ENCODE peak calls at places on chromosomes 3 and 15, in six cellular contexts. S, K, X, U, D and I are unnamed samples. For H3K36me3, the result is how much of the 10 kb centered on the place peaks cover.

GRCh38 chr3:66386925-66387650 is 113.7 kb downstream of the LRIG1 start:
- DNase-seq in S (peak), K (no peak), X (no peak), U (no peak), D (no peak), I (no peak)

GRCh38 chr3:123075359-123075758 is 8.5 kb downstream of the PDIA5 start:
- DNase-seq in S (no peak), K (no peak), X (no peak), U (no peak), D (peak), I (no peak)

GRCh38 chr15:85570331-85570730 is 189.9 kb downstream of the AKAP13 start:
- DNase-seq in S (no peak), K (no peak), X (no peak), U (no peak), D (no peak), I (no peak)

GRCh38 chr3:62601238-62601856 is 228.0 kb upstream of the FEZF2 start:
- DNase-seq in S (no peak), K (no peak), X (no peak), U (no peak), D (peak), I (no peak)

GRCh38 chr3:73475717-73476116 is 149.0 kb downstream of the PDZRN3 start:
- DNase-seq in S (no peak), K (no peak), X (no peak), U (peak), D (no peak), I (no peak)

GRCh38 chr3:191376742-191377141 is 46.4 kb upstream of the UTS2B start:
- DNase-seq in S (peak), K (no peak), X (no peak), U (no peak), D (peak), I (no peak)

GRCh38 chr15:77466521-77466920 is 45.8 kb downstream of the HMG20A start:
- DNase-seq in S (no peak), K (no peak), X (no peak), U (no peak), D (no peak), I (no peak)

GRCh38 chr15:57607570-57608000 is 15.9 kb downstream of the MYZAP start:
- DNase-seq in S (peak), K (no peak), X (no peak), U (no peak), D (peak), I (peak)

GRCh38 chr3:69012111-69012835 is 1.2 kb downstream of the EOGT start:
- DNase-seq in S (no peak), K (no peak), X (no peak), U (no peak), D (peak), I (peak)

GRCh38 chr3:41158947-41159346 is 40.4 kb upstream of the CTNNB1 start:
- DNase-seq in S (no peak), K (no peak), X (no peak), U (no peak), D (no peak), I (peak)

GRCh38 chr15:63501256-63502089 is 2.9 kb upstream of the USP3 start:
- DNase-seq in S (peak), K (peak), X (peak), U (no peak), D (peak), I (peak)

GRCh38 chr15:77376770-77377169 is 43.1 kb downstream of the PEAK1 start:
- DNase-seq in S (no peak), K (no peak), X (no peak), U (no peak), D (no peak), I (no peak)

GRCh38 chr3:186589115-186589514 is 18.6 kb downstream of the DNAJB11 start:
- DNase-seq in S (no peak), K (no peak), X (peak), U (peak), D (peak), I (no peak)

GRCh38 chr3:80785875-80786274 is 975.6 kb downstream of the GBE1 start:
- DNase-seq in S (no peak), K (no peak), X (no peak), U (no peak), D (no peak), I (no peak)

GRCh38 chr3:131388400-131388799 is 6.8 kb downstream of the NUDT16 start:
- DNase-seq in S (no peak), K (no peak), X (no peak), U (no peak), D (peak), I (no peak)

GRCh38 chr3:158644345-158644908 is at the start of gene GFM1:
- DNase-seq in S (peak), K (peak), X (peak), U (peak), D (peak), I (peak)

GRCh38 chr3:77577264-77577663 is 537.4 kb downstream of the ROBO2 start:
- DNase-seq in S (no peak), K (no peak), X (no peak), U (no peak), D (no peak), I (no peak)

GRCh38 chr3:44495636-44496415 is 18.4 kb upstream of the ZNF445 start:
- DNase-seq in S (no peak), K (no peak), X (no peak), U (no peak), D (no peak), I (no peak)

GRCh38 chr15:56411122-56411749 is 46.0 kb downstream of the TEX9 start:
- DNase-seq in S (no peak), K (no peak), X (no peak), U (no peak), D (no peak), I (no peak)

GRCh38 chr15:90099868-90100854 is 2.1 kb downstream of the IDH2 start:
- DNase-seq in S (no peak), K (no peak), X (no peak), U (peak), D (peak), I (peak)

GRCh38 chr3:171348121-171348520 is 112.1 kb downstream of the TNIK start:
- DNase-seq in S (no peak), K (no peak), X (no peak), U (no peak), D (no peak), I (no peak)

GRCh38 chr3:52710512-52710911 is 4.6 kb downstream of the SPCS1 start:
- DNase-seq in S (no peak), K (no peak), X (no peak), U (peak), D (no peak), I (no peak)

GRCh38 chr3:187227658-187228258 is 30.5 kb downstream of the RTP1 start:
- DNase-seq in S (peak), K (no peak), X (no peak), U (no peak), D (peak), I (no peak)

GRCh38 chr3:174441588-174442316 is 417.4 kb upstream of the NAALADL2 start:
- DNase-seq in S (peak), K (no peak), X (no peak), U (no peak), D (peak), I (no peak)

GRCh38 chr15:99296386-99296785 is 45.1 kb downstream of the LRRC28 start:
- DNase-seq in S (no peak), K (no peak), X (no peak), U (no peak), D (peak), I (no peak)

GRCh38 chr3:189486556-189486955 is 144.6 kb upstream of the TP63 start:
- DNase-seq in S (no peak), K (no peak), X (no peak), U (no peak), D (no peak), I (no peak)

GRCh38 chr3:162719684-162720341 is 1223.2 kb downstream of the OTOL1 start:
- DNase-seq in S (no peak), K (no peak), X (peak), U (no peak), D (peak), I (no peak)

GRCh38 chr15:59501531-59502113 is 63.6 kb downstream of the FAM81A start:
- DNase-seq in S (peak), K (no peak), X (peak), U (peak), D (peak), I (peak)

GRCh38 chr3:69392415-69392814 is 6.5 kb upstream of the FRMD4B start:
- DNase-seq in S (no peak), K (no peak), X (no peak), U (no peak), D (no peak), I (no peak)

GRCh38 chr3:128167973-128168674 is 14.8 kb downstream of the EEFSEC start:
- DNase-seq in S (peak), K (no peak), X (no peak), U (no peak), D (no peak), I (no peak)

GRCh38 chr3:12287727-12288465 is 974 bp upstream of the PPARG start:
- DNase-seq in S (no peak), K (no peak), X (peak), U (no peak), D (peak), I (peak)

GRCh38 chr15:85097706-85098105 is 116.0 kb downstream of the PDE8A start:
- DNase-seq in S (no peak), K (no peak), X (no peak), U (no peak), D (peak), I (peak)

GRCh38 chr3:46947981-46948791 is 28.4 kb downstream of the CCDC12 start:
- DNase-seq in S (no peak), K (no peak), X (no peak), U (no peak), D (peak), I (peak)

GRCh38 chr3:46946856-46947544 is 29.5 kb downstream of the CCDC12 start:
- DNase-seq in S (no peak), K (no peak), X (no peak), U (no peak), D (peak), I (peak)

GRCh38 chr3:46944191-46944590 is 32.4 kb downstream of the CCDC12 start:
- DNase-seq in S (no peak), K (no peak), X (no peak), U (no peak), D (no peak), I (no peak)

GRCh38 chr3:46947545-46947899 is 29.0 kb downstream of the CCDC12 start:
- DNase-seq in S (no peak), K (no peak), X (no peak), U (no peak), D (no peak), I (no peak)

DNA sequence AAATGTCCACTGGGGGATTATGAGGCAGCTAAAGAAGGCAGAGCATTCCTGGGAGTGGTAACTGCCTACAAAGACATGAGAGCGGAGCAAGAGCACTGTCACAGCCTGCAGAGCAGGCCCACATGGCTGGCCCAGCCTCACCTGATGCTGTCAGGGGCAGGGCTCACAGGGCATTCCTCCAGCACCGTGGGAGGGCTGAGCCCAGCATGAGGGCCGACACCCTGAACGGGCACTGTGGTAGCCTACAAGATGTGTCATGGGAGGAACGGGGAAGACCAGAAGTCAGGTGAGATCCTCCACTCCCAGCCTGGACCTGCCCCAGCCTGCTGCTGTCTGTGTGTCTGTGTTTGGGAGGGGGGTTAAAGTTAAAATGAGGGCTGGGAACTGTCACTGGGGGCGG is 30.1 kb downstream of the CCDC12 start:
- DNase-seq in S (no peak), K (no peak), X (no peak), U (no peak), D (no peak), I (peak)
- H3K36me3 ChIP-seq in S (under half), K (under half), X (under half), U (under half), D (under half), I (under half)

GRCh38 chr3:5202267-5202666 is 14.8 kb downstream of the EDEM1 start:
- DNase-seq in S (no peak), K (no peak), X (no peak), U (no peak), D (peak), I (no peak)

GRCh38 chr3:5198313-5198677 is 10.8 kb downstream of the EDEM1 start:
- DNase-seq in S (no peak), K (no peak), X (no peak), U (no peak), D (no peak), I (no peak)

GRCh38 chr3:5198986-5199731 is 11.7 kb downstream of the EDEM1 start:
- DNase-seq in S (no peak), K (no peak), X (no peak), U (peak), D (no peak), I (no peak)

GRCh38 chr3:5205165-5205941 is 17.8 kb downstream of the EDEM1 start:
- DNase-seq in S (no peak), K (no peak), X (no peak), U (peak), D (peak), I (no peak)

DNA sequence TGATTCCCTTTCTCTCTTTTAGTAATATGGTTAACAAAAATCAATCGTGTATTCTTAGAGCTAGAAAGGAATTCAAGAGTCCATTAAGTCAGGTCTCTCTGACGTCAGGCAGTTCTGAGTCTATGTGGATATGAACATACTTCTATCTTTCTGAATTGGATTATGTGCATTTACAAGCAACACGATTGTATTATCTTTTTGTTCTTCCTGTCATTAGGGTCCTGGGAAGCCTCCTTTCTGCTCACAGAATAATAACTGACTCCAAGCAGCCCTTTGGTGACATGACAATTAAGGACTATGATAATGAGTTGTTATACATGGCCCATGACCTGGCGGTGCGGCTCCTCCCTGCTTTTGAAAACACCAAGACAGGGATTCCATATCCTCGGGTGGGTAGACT is 14.0 kb downstream of the EDEM1 start:
- DNase-seq in S (no peak), K (no peak), X (no peak), U (no peak), D (no peak), I (no peak)
- H3K36me3 ChIP-seq in S (half or more), K (under half), X (under half), U (under half), D (under half), I (under half)

GRCh38 chr15:93024716-93025624 is 64.0 kb downstream of the RGMA start:
- DNase-seq in S (no peak), K (no peak), X (peak), U (no peak), D (no peak), I (no peak)
- H3K36me3 ChIP-seq in S (half or more), K (under half), X (half or more), U (under half), D (half or more), I (under half)

GRCh38 chr15:32736351-32737061 is 18.7 kb downstream of the GREM1 start:
- DNase-seq in S (no peak), K (no peak), X (no peak), U (no peak), D (peak), I (no peak)
- H3K36me3 ChIP-seq in S (under half), K (under half), X (under half), U (under half), D (half or more), I (under half)

GRCh38 chr15:45268135-45268534 is 16.1 kb downstream of the SLC28A2 start:
- DNase-seq in S (no peak), K (no peak), X (no peak), U (no peak), D (no peak), I (peak)
- H3K36me3 ChIP-seq in S (under half), K (under half), X (under half), U (under half), D (under half), I (under half)

DNA sequence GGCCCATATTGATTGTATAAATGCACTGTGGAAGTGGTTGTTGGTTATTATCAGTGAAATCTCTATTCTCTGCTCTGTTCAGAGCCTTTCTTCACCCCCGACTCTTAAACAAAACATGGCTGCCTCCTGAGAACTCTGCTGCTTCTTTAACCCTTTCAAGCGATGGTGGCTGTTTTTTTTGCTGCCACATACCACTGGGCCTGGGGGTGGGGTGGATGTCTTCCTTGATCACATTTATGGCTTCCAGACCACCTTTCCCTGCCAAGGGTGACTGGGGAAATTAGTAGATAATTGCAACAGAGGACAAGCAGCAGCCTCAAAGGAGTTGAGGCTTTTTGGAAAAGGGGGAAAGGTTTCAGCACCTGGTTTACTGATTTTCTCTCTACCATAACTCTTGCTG is 32.8 kb downstream of the YEATS2 start:
- DNase-seq in S (no peak), K (no peak), X (no peak), U (no peak), D (no peak), I (no peak)
- H3K36me3 ChIP-seq in S (half or more), K (under half), X (under half), U (under half), D (half or more), I (under half)

DNA sequence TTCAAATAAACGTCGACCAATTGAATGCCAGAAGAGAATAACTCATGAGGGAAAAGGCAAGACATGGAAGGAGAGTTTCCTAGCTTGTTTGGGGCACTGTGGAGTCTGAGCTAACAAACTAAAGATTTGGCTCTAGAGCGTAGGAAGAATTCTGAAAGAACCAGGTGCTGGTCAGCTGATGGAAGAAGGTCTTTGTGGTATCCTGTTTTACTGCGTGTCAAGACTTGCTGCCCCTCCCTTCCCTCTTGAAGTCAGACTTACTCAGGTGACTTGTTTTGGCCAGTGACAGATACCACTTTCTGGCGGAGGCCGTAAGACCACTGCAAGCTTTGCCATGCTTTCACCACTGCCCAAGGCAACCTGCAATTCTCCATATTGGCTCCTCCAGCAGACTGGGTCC is 673 bp upstream of the HCLS1 start:
- DNase-seq in S (no peak), K (no peak), X (no peak), U (peak), D (no peak), I (no peak)
- H3K36me3 ChIP-seq in S (under half), K (under half), X (under half), U (under half), D (under half), I (under half)